ENCODE peak calls at places on chromosomes 3 and 15, in eight cellular contexts. G is adrenal gland, N is spleen, R is hepatocyte, M is left ventricle myocardium inferior, W is tibial artery, E is transverse colon, K is neural progenitor cell. O is an unnamed sample. For H3K36me3, the result is how much of the 10 kb centered on the place peaks cover.

GRCh38 chr15:65286069-65286703 is 497 bp downstream of the PARP16 start:
- DNase-seq in N (no peak), R (peak), E (peak), M (no peak), G (peak), K (peak), W (peak), O (peak)

GRCh38 chr3:126886217-126886616 is 96.7 kb upstream of the PLXNA1 start:
- DNase-seq in K (no peak), N (no peak), M (no peak), R (no peak), W (no peak), E (no peak), G (no peak), O (no peak)

GRCh38 chr15:57283774-57284508 is 92.4 kb upstream of the CGNL1 start:
- DNase-seq in E (no peak), M (no peak), G (no peak), K (no peak), W (no peak), N (no peak), R (no peak), O (no peak)

GRCh38 chr3:81291586-81291985 is 469.9 kb downstream of the GBE1 start:
- DNase-seq in W (no peak), E (no peak), M (no peak), G (no peak), N (no peak), R (no peak), K (no peak), O (no peak)

GRCh38 chr3:6737223-6737994 is 123.5 kb upstream of the GRM7 start:
- DNase-seq in R (no peak), W (no peak), M (no peak), K (no peak), G (no peak), N (no peak), E (no peak), O (no peak)

GRCh38 chr3:196988241-196989029 is 19.8 kb upstream of the PIGZ start:
- DNase-seq in W (peak), N (peak), R (peak), E (peak), M (peak), G (peak), K (peak), O (peak)

GRCh38 chr15:60299452-60300047 is 98.2 kb downstream of the ANXA2 start:
- DNase-seq in G (no peak), M (no peak), R (peak), N (no peak), W (no peak), E (peak), K (peak), O (peak)

GRCh38 chr3:173065543-173065970 is 75.5 kb downstream of the SPATA16 start:
- DNase-seq in R (peak), K (no peak), W (no peak), E (no peak), G (peak), N (no peak), M (no peak), O (peak)

GRCh38 chr3:151421956-151422355 is 37.4 kb upstream of the P2RY12 start:
- DNase-seq in W (no peak), E (no peak), G (no peak), K (no peak), R (no peak), M (no peak), N (no peak), O (no peak)

GRCh38 chr3:150535204-150535603 is 11.1 kb downstream of the SERP1 start:
- DNase-seq in G (no peak), W (no peak), M (no peak), E (no peak), R (no peak), K (no peak), N (no peak), O (no peak)

GRCh38 chr3:113867506-113867905 is 28.9 kb downstream of the GRAMD1C start:
- DNase-seq in W (no peak), K (no peak), R (no peak), E (no peak), M (no peak), G (no peak), N (no peak), O (no peak)

GRCh38 chr15:66751579-66751978 is 49.5 kb downstream of the SMAD6 start:
- DNase-seq in K (no peak), N (peak), R (no peak), E (no peak), G (peak), W (no peak), M (no peak), O (no peak)

GRCh38 chr3:42071720-42072582 is 19.2 kb upstream of the TRAK1 start:
- DNase-seq in K (peak), G (peak), N (peak), R (peak), E (peak), M (peak), W (peak), O (peak)

GRCh38 chr3:123790254-123791072 is 93.7 kb downstream of the MYLK start:
- DNase-seq in N (no peak), G (no peak), E (no peak), W (no peak), M (no peak), K (no peak), R (no peak), O (no peak)

GRCh38 chr15:31222769-31223345 is 103.8 kb upstream of the KLF13 start:
- DNase-seq in G (no peak), N (no peak), K (no peak), E (no peak), M (no peak), R (no peak), W (no peak), O (no peak)

GRCh38 chr3:112604536-112604935 is 36.4 kb downstream of the CCDC80 start:
- DNase-seq in K (no peak), W (no peak), M (no peak), G (no peak), N (no peak), E (no peak), R (no peak), O (peak)

GRCh38 chr15:79349526-79349925 is 38.6 kb downstream of the TMED3 start:
- DNase-seq in G (no peak), K (no peak), N (no peak), E (no peak), M (no peak), W (no peak), R (no peak), O (no peak)

GRCh38 chr3:155595371-155595770 is 149.5 kb downstream of the PLCH1 start:
- DNase-seq in N (no peak), M (no peak), G (no peak), E (no peak), R (peak), W (no peak), K (no peak), O (no peak)

GRCh38 chr15:67736810-67737209 is 88.5 kb upstream of the SKOR1 start:
- DNase-seq in M (no peak), W (no peak), E (no peak), N (no peak), K (no peak), G (no peak), R (no peak), O (no peak)

GRCh38 chr3:126397610-126398422 is 3.1 kb downstream of the CFAP100 start:
- DNase-seq in W (peak), K (no peak), R (no peak), E (no peak), G (no peak), M (no peak), N (peak), O (no peak)

GRCh38 chr3:42803800-42804112 is 534 bp downstream of the HIGD1A start:
- DNase-seq in N (peak), G (peak), R (peak), E (peak), W (no peak), M (peak), K (peak), O (peak)

GRCh38 chr3:159733194-159733860 is 255.3 kb upstream of the IL12A start:
- DNase-seq in N (no peak), W (no peak), K (peak), R (no peak), M (no peak), E (no peak), G (no peak), O (no peak)

GRCh38 chr15:50256188-50257041 is 9.1 kb downstream of the HDC start:
- DNase-seq in E (no peak), K (no peak), M (no peak), W (no peak), N (no peak), G (no peak), R (no peak), O (no peak)

GRCh38 chr3:16151109-16151508 is 23.4 kb upstream of the GALNT15 start:
- DNase-seq in W (peak), E (peak), R (peak), G (peak), N (no peak), M (peak), K (no peak), O (peak)

GRCh38 chr15:25706176-25706970 is 156.8 kb downstream of the ATP10A start:
- DNase-seq in R (no peak), N (peak), E (no peak), W (peak), G (no peak), K (no peak), M (no peak), O (no peak)

GRCh38 chr15:37217567-37217966 is 117.2 kb upstream of the MEIS2 start:
- DNase-seq in G (no peak), K (no peak), N (no peak), W (no peak), E (no peak), M (no peak), R (peak), O (no peak)

GRCh38 chr3:64216706-64217105 is 8.6 kb downstream of the PRICKLE2 start:
- DNase-seq in G (no peak), W (no peak), M (no peak), E (no peak), K (peak), N (no peak), R (peak), O (peak)

GRCh38 chr3:117052356-117052755 is 342.8 kb downstream of the TUSC7 start:
- DNase-seq in G (no peak), R (no peak), K (no peak), M (no peak), E (no peak), W (no peak), N (no peak), O (no peak)

GRCh38 chr15:39127925-39128617 is 452.8 kb upstream of the THBS1 start:
- DNase-seq in N (no peak), M (no peak), R (peak), E (peak), W (no peak), K (peak), G (peak), O (peak)

GRCh38 chr3:58120075-58120812 is 90.5 kb downstream of the DNASE1L3 start:
- DNase-seq in R (no peak), K (no peak), W (no peak), M (no peak), G (peak), E (no peak), N (no peak), O (peak)

GRCh38 chr3:2099779-2100191 is 1.1 kb downstream of the CNTN4 start:
- DNase-seq in R (peak), M (no peak), E (no peak), G (no peak), K (peak), W (no peak), N (no peak), O (peak)
- H3K4me3 ChIP-seq in R (peak), M (peak), E (peak), G (no peak), K (peak), W (peak), N (no peak), O (peak)

GRCh38 chr3:72411843-72412242 is 436.4 kb downstream of the SHQ1 start:
- DNase-seq in M (no peak), W (no peak), R (no peak), G (no peak), N (no peak), K (no peak), E (no peak), O (no peak)

GRCh38 chr3:72412557-72412956 is 435.7 kb downstream of the SHQ1 start:
- DNase-seq in E (no peak), K (no peak), M (no peak), W (no peak), R (no peak), G (no peak), N (no peak), O (no peak)

GRCh38 chr3:72405943-72406585 is 442.2 kb downstream of the SHQ1 start:
- DNase-seq in M (no peak), K (no peak), R (no peak), E (no peak), N (no peak), G (peak), W (no peak), O (no peak)

GRCh38 chr3:72411102-72411501 is 437.1 kb downstream of the SHQ1 start:
- DNase-seq in K (no peak), N (no peak), R (no peak), G (no peak), W (no peak), M (no peak), E (no peak), O (no peak)

DNA sequence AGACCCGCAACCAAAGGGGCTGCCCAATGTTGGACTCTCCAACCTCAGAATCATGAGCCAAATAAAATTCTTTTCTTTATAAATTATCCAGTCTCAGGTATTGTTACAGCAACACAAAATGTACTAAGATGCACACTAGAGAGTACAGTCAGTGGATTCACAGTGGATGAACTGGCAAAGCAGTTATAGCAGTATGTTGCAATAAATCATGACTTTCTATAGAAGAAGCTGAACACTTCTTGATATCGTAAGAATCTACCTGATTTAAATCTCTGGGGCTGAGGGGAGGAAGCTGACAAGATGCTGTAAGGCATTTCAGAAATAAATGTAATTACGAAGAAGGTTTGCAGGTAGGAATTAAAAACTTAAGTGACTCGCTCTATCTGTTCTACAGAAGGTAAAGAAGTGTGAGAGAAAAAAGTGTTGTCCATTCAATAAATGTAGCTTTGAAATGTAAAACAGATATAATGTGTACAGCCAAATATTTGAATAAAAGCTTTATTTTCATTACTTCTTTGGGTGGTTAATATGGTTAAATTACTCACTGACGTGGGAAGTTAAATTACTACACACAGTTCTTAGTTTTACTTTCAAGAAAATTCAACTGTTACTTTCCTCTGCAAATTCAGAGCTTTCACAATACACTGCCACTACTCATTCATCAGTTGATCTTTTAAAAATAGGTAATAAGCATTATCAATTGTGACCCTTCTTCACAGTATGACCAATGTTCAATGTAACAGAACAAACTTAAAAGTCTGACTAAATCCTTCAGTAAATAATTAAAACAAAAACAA is 439.1 kb downstream of the SHQ1 start:
- DNase-seq in M (no peak), W (no peak), E (no peak), N (no peak), K (no peak), R (no peak), G (no peak), O (no peak)
- H3K36me3 ChIP-seq in M (under half), W (under half), E (under half), N (under half), K (under half), R (under half), G (under half), O (under half)

DNA sequence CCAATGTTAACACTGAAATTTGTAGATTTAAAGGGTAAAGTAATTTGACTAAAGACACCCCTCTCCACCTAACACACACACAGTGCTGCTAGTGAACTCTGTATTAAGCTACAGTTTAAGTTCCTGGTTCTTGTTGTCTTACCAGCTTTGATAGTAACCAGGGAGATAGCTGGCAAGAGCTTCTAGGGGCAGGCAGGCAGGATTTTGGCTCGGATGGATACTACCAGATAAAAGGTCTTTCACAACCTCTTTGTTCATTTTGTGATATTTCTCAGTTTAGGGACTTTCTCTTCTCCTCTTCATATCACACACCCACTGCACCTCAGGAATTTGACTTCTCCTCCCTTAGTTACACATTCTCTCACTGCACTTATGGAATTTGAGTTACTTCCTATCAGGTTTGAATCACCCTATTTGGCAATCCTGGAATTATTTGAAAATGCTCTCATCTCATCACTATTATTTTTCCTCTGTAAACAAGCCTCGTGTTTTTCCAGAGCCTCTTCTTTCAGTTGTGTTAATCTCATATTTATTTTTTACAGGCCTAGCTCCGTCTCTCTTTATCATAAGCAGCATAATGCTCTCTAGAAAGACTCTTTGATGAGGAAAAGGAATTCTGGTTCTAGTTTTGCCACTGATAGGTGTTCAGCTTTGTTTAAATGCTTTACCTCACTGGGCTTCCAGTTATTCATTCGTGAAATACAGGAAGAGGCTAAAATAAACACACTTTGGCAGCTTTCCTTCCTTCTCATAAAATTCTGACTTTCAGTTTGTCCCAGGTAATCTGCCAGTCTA is 23.0 kb upstream of the CLDN1 start:
- DNase-seq in E (no peak), G (peak), K (peak), R (peak), W (no peak), M (peak), N (no peak), O (peak)
- H3K4me3 ChIP-seq in E (no peak), G (no peak), K (no peak), R (no peak), W (no peak), M (no peak), N (no peak), O (no peak)

DNA sequence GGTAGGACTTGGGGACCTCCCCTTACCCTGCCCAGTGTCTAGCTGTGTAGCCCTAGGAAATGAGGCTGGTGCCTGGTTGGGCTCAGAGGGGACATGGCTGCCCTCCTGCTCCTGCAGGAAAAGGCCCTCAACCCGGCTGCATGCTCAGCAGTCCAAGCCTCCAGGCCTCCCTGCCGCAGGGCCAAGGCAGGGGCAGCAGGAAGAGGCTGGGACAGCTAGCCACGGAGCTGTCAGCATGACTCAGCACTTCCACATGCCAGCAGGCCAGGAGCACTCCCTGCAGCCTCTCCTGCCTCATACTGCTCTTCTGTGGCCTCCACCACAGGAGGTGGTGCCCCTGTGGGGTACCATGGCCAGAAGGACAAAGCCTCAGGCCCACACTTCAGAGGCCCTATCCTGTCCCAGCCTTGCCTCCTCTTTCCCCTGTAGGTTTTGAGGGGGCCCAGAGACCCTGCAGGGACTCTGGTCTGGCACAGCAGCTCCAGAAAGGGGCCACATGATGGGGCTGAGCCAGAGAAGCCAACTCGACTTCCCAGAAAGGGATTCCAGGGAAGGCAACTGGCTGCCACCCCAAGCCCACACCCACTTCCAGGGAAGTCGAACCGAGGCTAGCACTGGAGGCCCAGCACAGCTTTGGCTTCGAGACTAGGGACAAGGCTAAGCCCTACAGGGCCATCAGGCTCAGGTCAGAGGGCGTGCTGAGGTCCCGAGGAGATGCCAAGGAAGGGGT is 19.5 kb downstream of the TKT start:
- DNase-seq in N (peak), W (peak), E (peak), K (no peak), G (peak), R (peak), M (peak), O (peak)
- H3K36me3 ChIP-seq in N (half or more), W (half or more), E (under half), K (under half), G (half or more), R (under half), M (half or more), O (under half)

GRCh38 chr3:147383617-147384016 is 22.7 kb downstream of the ZIC4 start:
- DNase-seq in M (no peak), W (no peak), K (peak), E (no peak), R (no peak), G (no peak), N (no peak), O (no peak)
- H3K4me3 ChIP-seq in M (no peak), W (no peak), K (no peak), E (no peak), R (no peak), G (no peak), N (no peak), O (no peak)

GRCh38 chr3:57060089-57060829 is at the start of gene SPATA12:
- DNase-seq in N (no peak), W (peak), M (peak), G (peak), E (peak), R (peak), K (peak), O (peak)
- H3K36me3 ChIP-seq in N (under half), W (under half), M (under half), G (under half), E (under half), R (under half), K (under half), O (under half)

DNA sequence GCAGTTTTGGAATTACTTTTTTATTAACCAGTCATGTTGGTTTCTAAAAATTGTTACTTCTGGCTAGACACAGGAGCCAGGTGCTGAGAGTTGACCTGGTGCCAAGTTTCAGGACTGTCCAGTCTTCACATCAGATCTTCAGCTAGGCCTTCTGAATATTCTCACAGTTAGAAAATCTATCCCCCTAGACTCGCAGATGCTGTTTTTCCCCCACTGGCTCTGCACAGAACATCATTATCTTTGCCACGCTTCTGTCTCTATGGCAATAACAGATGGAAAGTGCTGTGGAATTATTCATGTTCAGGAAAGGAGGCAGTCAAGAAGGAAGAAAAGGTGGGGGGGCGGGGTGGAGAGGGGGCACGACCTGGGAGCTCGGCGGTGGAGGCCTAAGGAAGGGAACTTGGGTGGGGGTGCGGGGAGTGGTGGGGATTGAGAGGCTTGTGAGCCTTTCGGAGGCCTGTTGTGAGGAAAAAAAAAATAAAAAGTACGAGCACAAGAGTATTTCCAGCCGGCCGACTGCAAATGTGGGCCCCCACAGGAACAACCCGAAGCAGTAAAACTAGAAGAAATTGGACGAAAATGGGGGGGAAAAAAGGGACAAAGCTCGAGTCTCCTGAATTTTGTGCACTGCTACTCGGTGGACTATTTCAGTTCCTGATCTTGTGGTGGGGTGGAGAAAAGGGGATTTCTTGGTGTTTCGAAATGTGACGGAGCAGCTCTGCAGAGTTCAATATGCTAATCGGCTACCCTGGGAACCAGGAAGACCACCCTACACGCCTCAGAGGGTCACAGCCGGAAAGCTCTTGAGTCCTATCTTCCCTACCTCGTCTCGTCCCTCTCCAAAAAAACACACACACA is 1.5 kb upstream of the SKIL start:
- DNase-seq in G (peak), R (peak), M (peak), N (peak), W (peak), E (peak), K (peak), O (peak)
- H3K4me3 ChIP-seq in G (peak), R (peak), M (peak), N (peak), W (peak), E (peak), K (peak), O (peak)

O was measured in cardiac muscle cell.